ENCODE peak calls at places on chromosome 4, in four cellular contexts. One of them, this sample, is unnamed. For H4K20me1, the result is how much of the 10 kb centered on the place peaks cover.

GRCh38 chr4:7624361-7624760 is 189.6 kb upstream of the PSAPL1 start:
- DNase-seq in HepG2: no peak
- DNase-seq in SK-N-SH: no peak
- DNase-seq in K562: no peak
- DNase-seq in this sample: no peak

GRCh38 chr4:3781193-3781886 is 15.2 kb downstream of the ADRA2C start:
- DNase-seq in HepG2: peak
- DNase-seq in SK-N-SH: peak
- DNase-seq in K562: peak
- DNase-seq in this sample: peak

GRCh38 chr4:6362896-6363295 is 93.2 kb downstream of the WFS1 start:
- DNase-seq in HepG2: peak
- DNase-seq in SK-N-SH: no peak
- DNase-seq in K562: peak
- DNase-seq in this sample: no peak

GRCh38 chr4:65007841-65008439 is 598.7 kb upstream of the TECRL start:
- DNase-seq in HepG2: peak
- DNase-seq in SK-N-SH: peak
- DNase-seq in K562: peak
- DNase-seq in this sample: peak

GRCh38 chr4:23455482-23455881 is 434.4 kb downstream of the PPARGC1A start:
- DNase-seq in HepG2: peak
- DNase-seq in SK-N-SH: no peak
- DNase-seq in K562: no peak
- DNase-seq in this sample: no peak

GRCh38 chr4:6461301-6462165 is 10.9 kb downstream of the PPP2R2C start:
- DNase-seq in HepG2: no peak
- DNase-seq in SK-N-SH: no peak
- DNase-seq in K562: no peak
- DNase-seq in this sample: no peak

GRCh38 chr4:113008726-113009125 is 40.7 kb upstream of the ANK2 start:
- DNase-seq in HepG2: no peak
- DNase-seq in SK-N-SH: no peak
- DNase-seq in K562: no peak
- DNase-seq in this sample: no peak

GRCh38 chr4:107736924-107737448 is 17.0 kb upstream of the PAPSS1 start:
- DNase-seq in HepG2: peak
- DNase-seq in SK-N-SH: peak
- DNase-seq in K562: peak
- DNase-seq in this sample: peak

GRCh38 chr4:54322817-54323417 is 93.8 kb downstream of the PDGFRA start:
- DNase-seq in HepG2: peak
- DNase-seq in SK-N-SH: peak
- DNase-seq in K562: peak
- DNase-seq in this sample: peak

GRCh38 chr4:30094866-30095265 is 625.3 kb upstream of the PCDH7 start:
- DNase-seq in HepG2: no peak
- DNase-seq in SK-N-SH: no peak
- DNase-seq in K562: no peak
- DNase-seq in this sample: no peak

GRCh38 chr4:119932277-119932676 is 134.4 kb downstream of the MAD2L1 start:
- DNase-seq in HepG2: no peak
- DNase-seq in SK-N-SH: no peak
- DNase-seq in K562: no peak
- DNase-seq in this sample: no peak

GRCh38 chr4:92445127-92445526 is 141.4 kb downstream of the GRID2 start:
- DNase-seq in HepG2: no peak
- DNase-seq in SK-N-SH: no peak
- DNase-seq in K562: no peak
- DNase-seq in this sample: no peak

GRCh38 chr4:98027827-98028226 is 115.4 kb downstream of the STPG2 start:
- DNase-seq in HepG2: no peak
- DNase-seq in SK-N-SH: no peak
- DNase-seq in K562: peak
- DNase-seq in this sample: peak

GRCh38 chr4:71713611-71714203 is 70.2 kb downstream of the GC start:
- DNase-seq in HepG2: peak
- DNase-seq in SK-N-SH: peak
- DNase-seq in K562: peak
- DNase-seq in this sample: peak
- TF ChIP-seq ELF1 in HepG2: no peak
- TF ChIP-seq ELF1 in SK-N-SH: no peak
- TF ChIP-seq ELF1 in K562: no peak
- TF ChIP-seq ELF1 in this sample: no peak

GRCh38 chr4:2497931-2498330 is 29.0 kb downstream of the RNF4 start:
- DNase-seq in HepG2: no peak
- DNase-seq in SK-N-SH: no peak
- DNase-seq in K562: no peak
- DNase-seq in this sample: no peak

GRCh38 chr4:2501034-2501594 is 32.2 kb downstream of the RNF4 start:
- DNase-seq in HepG2: no peak
- DNase-seq in SK-N-SH: no peak
- DNase-seq in K562: no peak
- DNase-seq in this sample: no peak

GRCh38 chr4:2500547-2500946 is 31.6 kb downstream of the RNF4 start:
- DNase-seq in HepG2: no peak
- DNase-seq in SK-N-SH: no peak
- DNase-seq in K562: no peak
- DNase-seq in this sample: no peak

GRCh38 chr4:2494992-2495391 is 26.1 kb downstream of the RNF4 start:
- DNase-seq in HepG2: no peak
- DNase-seq in SK-N-SH: no peak
- DNase-seq in K562: no peak
- DNase-seq in this sample: no peak

DNA sequence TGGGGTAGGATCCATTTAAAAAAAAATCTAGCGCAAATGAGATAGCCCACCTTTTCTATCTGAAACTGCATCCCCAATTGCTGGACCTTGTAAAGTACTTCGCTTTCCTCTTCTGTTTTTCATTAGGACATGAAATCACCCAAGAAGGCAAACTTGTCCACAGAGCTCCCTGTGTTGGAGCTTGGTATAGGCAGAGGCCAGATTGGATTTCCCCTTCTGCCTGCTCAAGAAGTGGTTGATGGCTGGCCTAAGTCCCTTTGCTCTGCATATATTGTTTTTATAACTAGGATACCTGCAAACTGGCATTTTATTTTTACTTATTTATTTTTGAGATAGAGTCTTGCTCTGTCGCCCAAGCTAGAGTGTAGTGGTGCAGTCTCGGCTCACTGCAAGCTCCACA is 28.4 kb downstream of the RNF4 start:
- DNase-seq in HepG2: no peak
- DNase-seq in SK-N-SH: no peak
- DNase-seq in K562: no peak
- DNase-seq in this sample: no peak
- H4K20me1 ChIP-seq in HepG2: under half
- H4K20me1 ChIP-seq in SK-N-SH: under half
- H4K20me1 ChIP-seq in K562: under half
- H4K20me1 ChIP-seq in this sample: under half

GRCh38 chr4:116023049-116023448 is 909.6 kb upstream of the NDST4 start:
- DNase-seq in HepG2: no peak
- DNase-seq in SK-N-SH: no peak
- DNase-seq in K562: no peak
- DNase-seq in this sample: no peak
- TF ChIP-seq JUND in HepG2: no peak
- TF ChIP-seq JUND in SK-N-SH: no peak
- TF ChIP-seq JUND in K562: no peak
- TF ChIP-seq JUND in this sample: no peak

DNA sequence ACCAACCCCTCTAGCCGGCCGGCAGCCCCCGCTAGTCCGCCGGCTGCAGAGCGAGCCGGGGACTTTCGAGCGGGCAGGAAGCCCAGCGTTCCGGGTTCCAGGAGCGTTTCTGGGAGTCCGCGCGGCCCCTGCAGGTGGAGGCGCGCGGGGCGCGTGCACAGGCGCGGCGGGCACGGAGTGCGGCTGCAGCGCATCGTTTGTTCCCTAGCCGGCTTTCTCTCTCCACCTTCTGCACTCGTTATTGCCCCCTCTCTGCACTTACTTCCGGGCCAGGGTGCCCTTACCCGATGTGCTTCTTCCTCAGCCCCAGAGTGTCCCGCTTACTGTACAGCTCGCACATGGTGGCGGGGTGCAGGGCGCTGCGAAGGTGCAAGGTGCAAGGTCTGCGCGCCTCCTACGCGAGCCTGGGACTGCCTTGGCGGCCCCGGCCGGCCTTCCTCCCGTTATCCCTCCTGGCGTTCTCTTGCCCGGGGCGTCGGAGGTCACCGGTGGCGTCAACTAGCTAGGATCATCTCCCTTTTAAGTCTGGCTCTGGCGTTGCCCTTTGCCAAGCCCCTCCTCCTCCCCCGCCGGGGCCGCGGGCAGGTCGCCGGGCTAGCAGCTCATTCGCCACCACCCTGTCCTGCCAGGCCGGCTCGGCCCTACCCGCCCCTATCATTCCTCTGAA is at the start of gene ETNPPL:
- DNase-seq in HepG2: peak
- DNase-seq in SK-N-SH: peak
- DNase-seq in K562: no peak
- DNase-seq in this sample: no peak
- TF ChIP-seq ELF1 in HepG2: no peak
- TF ChIP-seq ELF1 in SK-N-SH: no peak
- TF ChIP-seq ELF1 in K562: no peak
- TF ChIP-seq ELF1 in this sample: no peak

GRCh38 chr4:48727666-48728459 is 52.2 kb downstream of the FRYL start:
- DNase-seq in HepG2: no peak
- DNase-seq in SK-N-SH: no peak
- DNase-seq in K562: peak
- DNase-seq in this sample: no peak
- H4K20me1 ChIP-seq in HepG2: under half
- H4K20me1 ChIP-seq in SK-N-SH: under half
- H4K20me1 ChIP-seq in K562: under half
- H4K20me1 ChIP-seq in this sample: under half

GRCh38 chr4:168811207-168811606 is 198.8 kb downstream of the CBR4 start:
- DNase-seq in HepG2: no peak
- DNase-seq in SK-N-SH: no peak
- DNase-seq in K562: no peak
- DNase-seq in this sample: no peak
- TF ChIP-seq JUND in HepG2: no peak
- TF ChIP-seq JUND in SK-N-SH: no peak
- TF ChIP-seq JUND in K562: no peak
- TF ChIP-seq JUND in this sample: no peak

GRCh38 chr4:70958681-70959080 is 34.8 kb upstream of the DCK start:
- DNase-seq in HepG2: no peak
- DNase-seq in SK-N-SH: no peak
- DNase-seq in K562: no peak
- DNase-seq in this sample: no peak

GRCh38 chr4:70954032-70954431 is 39.4 kb upstream of the DCK start:
- DNase-seq in HepG2: no peak
- DNase-seq in SK-N-SH: no peak
- DNase-seq in K562: no peak
- DNase-seq in this sample: no peak

GRCh38 chr4:70956570-70957210 is 36.8 kb upstream of the DCK start:
- DNase-seq in HepG2: no peak
- DNase-seq in SK-N-SH: no peak
- DNase-seq in K562: no peak
- DNase-seq in this sample: no peak
- TF ChIP-seq ELF1 in HepG2: no peak
- TF ChIP-seq ELF1 in SK-N-SH: no peak
- TF ChIP-seq ELF1 in K562: no peak
- TF ChIP-seq ELF1 in this sample: no peak